ENCODE peak calls at places on chromosomes 4 and X, in seven cellular contexts. S is adrenal gland, F is IMR-90, N is tibial nerve, W is HCT116, O is stomach, Z is endothelial cell of umbilical vein. U is an unnamed sample.

GRCh38 chr4:102299708-102300107 is 45.6 kb downstream of the SLC39A8 start:
- DNase-seq in S (no peak), F (peak; percentile 11), N (no peak), W (peak; percentile 32), O (peak; percentile 26), Z (peak; percentile 37), U (no peak)

GRCh38 chr4:26583538-26583864 is 383 bp upstream of the TBC1D19 start:
- DNase-seq in S (no peak), F (no peak), N (no peak), W (no peak), O (no peak), Z (no peak), U (no peak)

GRCh38 chr4:15695240-15695699 is 7.6 kb upstream of the BST1 start:
- DNase-seq in S (no peak), F (peak; percentile 99), N (no peak), W (peak; percentile 68), O (no peak), Z (peak; percentile 43), U (no peak)

GRCh38 chrX:107628662-107629532 is 587 bp downstream of the PRPS1 start:
- DNase-seq in S (peak; percentile 33), F (peak; percentile 6), N (no peak), W (no peak), O (no peak), Z (peak; percentile 26), U (peak; percentile 18)

GRCh38 chr4:38911257-38911656 is 43.7 kb downstream of the FAM114A1 start:
- DNase-seq in S (no peak), F (no peak), N (no peak), W (no peak), O (no peak), Z (no peak), U (peak; percentile 13)

GRCh38 chr4:150004481-150004880 is 73.8 kb upstream of the DCLK2 start:
- DNase-seq in S (no peak), F (peak; percentile 58), N (no peak), W (no peak), O (no peak), Z (peak; percentile 80), U (no peak)

GRCh38 chrX:1593286-1594271 is 2.2 kb downstream of the AKAP17A start:
- DNase-seq in S (peak; percentile 50), F (no peak), N (no peak), W (no peak), O (peak; percentile 24), Z (no peak), U (no peak)

GRCh38 chr4:77505958-77506319 is 99.7 kb upstream of the CXCL13 start:
- DNase-seq in S (no peak), F (no peak), N (no peak), W (no peak), O (no peak), Z (no peak), U (no peak)

GRCh38 chrX:1933964-1934363 is 319.1 kb downstream of the ASMT start:
- DNase-seq in S (no peak), F (no peak), N (no peak), W (no peak), O (no peak), Z (no peak), U (no peak)

GRCh38 chr4:80420638-80421037 is 85.1 kb downstream of the CFAP299 start:
- DNase-seq in S (no peak), F (no peak), N (no peak), W (no peak), O (no peak), Z (no peak), U (no peak)

GRCh38 chr4:3412257-3413020 is 29.3 kb upstream of the HGFAC start:
- DNase-seq in S (peak; percentile 53), F (no peak), N (peak; percentile 11), W (no peak), O (no peak), Z (no peak), U (no peak)

GRCh38 chr4:151627491-151627890 is 133.3 kb downstream of the GATB start:
- DNase-seq in S (no peak), F (peak; percentile 15), N (no peak), W (no peak), O (no peak), Z (no peak), U (no peak)

GRCh38 chr4:183396187-183396738 is 48.2 kb upstream of the CDKN2AIP start:
- DNase-seq in S (no peak), F (peak; percentile 18), N (no peak), W (no peak), O (no peak), Z (no peak), U (no peak)

DNA sequence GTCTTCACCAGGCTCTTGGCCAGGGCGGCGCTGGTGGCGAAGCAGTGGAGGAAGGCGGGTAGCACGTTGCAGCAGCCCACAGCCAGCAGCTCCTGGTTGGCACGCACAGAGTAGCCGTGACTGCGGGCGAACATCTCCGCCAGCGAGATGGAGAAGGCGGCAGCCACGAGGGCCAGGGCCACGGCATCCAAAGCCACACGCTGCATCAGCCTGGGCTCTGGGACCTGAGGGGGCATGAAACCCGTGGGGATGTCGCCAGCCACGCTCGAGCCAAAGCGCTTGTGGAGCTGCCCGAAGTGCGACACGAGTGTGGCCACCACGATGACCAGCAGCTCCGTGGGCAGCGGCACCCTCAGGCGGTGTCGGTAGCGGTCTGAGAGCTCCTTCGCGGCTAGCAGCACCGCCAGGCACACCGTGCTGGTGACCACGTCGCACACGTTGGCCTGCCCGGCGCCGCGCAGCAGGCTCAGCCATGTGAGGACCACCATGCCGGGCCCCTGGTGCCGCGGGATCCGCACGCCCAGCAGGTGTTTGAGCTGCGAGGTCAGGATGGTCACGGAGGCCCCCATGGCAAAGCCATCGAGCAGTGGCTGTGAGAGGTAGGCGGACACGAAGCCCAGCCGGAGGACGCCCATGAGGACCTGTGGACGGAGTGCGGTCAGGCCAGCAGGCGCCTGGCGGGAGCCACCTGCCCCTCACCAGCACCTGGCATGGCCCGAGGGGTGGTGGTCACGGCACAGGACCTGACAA is 3.1 kb downstream of the IDUA start:
- DNase-seq in S (no peak), F (no peak), N (no peak), W (no peak), O (no peak), Z (no peak), U (no peak)
- H3K9me3 ChIP-seq in S (no peaks in the 10 kb centered on the region), F (no peaks in the 10 kb centered on the region), N (no peaks in the 10 kb centered on the region), W (no peaks in the 10 kb centered on the region), O (no peaks in the 10 kb centered on the region), Z (no peaks in the 10 kb centered on the region), U (no peaks in the 10 kb centered on the region)

GRCh38 chrX:132367314-132367713 is 121.5 kb downstream of the MBNL3 start:
- DNase-seq in S (no peak), F (no peak), N (no peak), W (no peak), O (no peak), Z (no peak), U (no peak)

GRCh38 chrX:132365490-132365889 is 123.3 kb downstream of the MBNL3 start:
- DNase-seq in S (no peak), F (no peak), N (no peak), W (no peak), O (no peak), Z (no peak), U (no peak)

GRCh38 chrX:132367984-132368383 is 120.9 kb downstream of the MBNL3 start:
- DNase-seq in S (no peak), F (no peak), N (no peak), W (no peak), O (no peak), Z (no peak), U (no peak)

GRCh38 chrX:132373610-132374009 is 115.2 kb downstream of the MBNL3 start:
- DNase-seq in S (no peak), F (no peak), N (no peak), W (no peak), O (no peak), Z (no peak), U (no peak)

DNA sequence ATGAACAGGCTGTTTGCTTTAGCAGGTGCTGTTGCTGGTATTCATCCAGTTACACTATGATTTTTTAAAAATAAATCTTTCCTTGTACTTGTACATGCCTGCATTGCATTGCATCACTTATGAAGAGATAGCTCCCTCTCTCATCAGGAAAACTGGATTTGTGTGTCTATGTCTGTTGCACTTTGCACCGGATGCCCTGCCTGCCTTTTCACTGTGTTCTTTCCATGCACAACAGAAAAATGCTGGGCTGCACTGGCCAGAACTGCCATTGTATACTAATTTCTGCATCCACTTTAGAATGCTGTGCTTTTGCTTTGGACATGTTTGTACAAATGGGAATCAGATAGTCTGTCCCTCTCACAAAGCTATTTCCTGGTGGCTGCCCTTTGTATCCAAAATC is 119.2 kb downstream of the MBNL3 start:
- DNase-seq in S (no peak), F (no peak), N (no peak), W (no peak), O (no peak), Z (no peak), U (no peak)
- TF ChIP-seq POLR2A in S (no peak), F (no peak), N (no peak), W (no peak), O (no peak), Z (no peak), U (no peak)

GRCh38 chr4:139317635-139318034 is 15.4 kb upstream of the NDUFC1 start:
- DNase-seq in S (no peak), F (no peak), N (no peak), W (no peak), O (no peak), Z (no peak), U (no peak)
- H3K9me3 ChIP-seq in S (no peaks in the 10 kb centered on the region), F (no peaks in the 10 kb centered on the region), N (no peaks in the 10 kb centered on the region), W (no peaks in the 10 kb centered on the region), O (no peaks in the 10 kb centered on the region), Z (no peaks in the 10 kb centered on the region), U (no peaks in the 10 kb centered on the region)

GRCh38 chrX:46575586-46575985 is 2.0 kb downstream of the CHST7 start:
- DNase-seq in S (no peak), F (no peak), N (no peak), W (no peak), O (no peak), Z (peak; percentile 30), U (no peak)

GRCh38 chrX:46574337-46574940 is 874 bp downstream of the CHST7 start:
- DNase-seq in S (peak; percentile 27), F (no peak), N (no peak), W (no peak), O (no peak), Z (peak; percentile 29), U (no peak)

GRCh38 chrX:46573896-46574336 is 351 bp downstream of the CHST7 start:
- DNase-seq in S (peak; percentile 47), F (peak; percentile 48), N (peak; percentile 19), W (no peak), O (peak; percentile 40), Z (peak; percentile 63), U (peak; percentile 63)

GRCh38 chrX:46575991-46576392 is 2.4 kb downstream of the CHST7 start:
- DNase-seq in S (peak; percentile 25), F (peak; percentile 40), N (no peak), W (no peak), O (no peak), Z (peak; percentile 18), U (no peak)

DNA sequence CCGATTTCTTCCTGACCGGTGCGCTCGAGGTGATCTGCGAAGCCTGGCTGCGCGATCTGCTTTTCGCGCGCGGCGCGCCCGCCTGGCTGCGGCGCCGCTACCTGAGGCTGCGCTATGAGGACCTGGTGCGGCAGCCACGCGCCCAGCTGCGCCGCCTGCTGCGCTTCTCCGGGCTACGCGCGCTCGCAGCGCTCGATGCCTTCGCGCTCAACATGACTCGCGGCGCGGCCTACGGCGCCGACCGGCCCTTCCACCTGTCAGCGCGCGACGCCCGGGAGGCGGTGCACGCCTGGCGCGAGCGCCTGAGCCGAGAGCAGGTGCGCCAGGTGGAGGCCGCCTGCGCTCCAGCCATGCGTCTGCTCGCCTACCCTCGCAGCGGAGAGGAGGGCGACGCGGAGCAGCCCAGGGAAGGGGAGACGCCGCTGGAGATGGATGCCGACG is 1.4 kb downstream of the CHST7 start:
- DNase-seq in S (no peak), F (no peak), N (no peak), W (no peak), O (peak; percentile 31), Z (peak; percentile 26), U (no peak)
- TF ChIP-seq POLR2A in S (no peak), F (no peak), N (no peak), W (no peak), O (no peak), Z (no peak), U (no peak)